ENCODE peak calls at places on chromosomes 6 and 20, in ten cellular contexts. W, U, V, Z, J, Q, B, E, X and R are unnamed samples.

GRCh38 chr20:64037498-64038213 is 1.7 kb downstream of the C20orf204 start:
- DNase-seq in B (no peak), J (no peak), Q (no peak), W (no peak), X (no peak), E (no peak), U (no peak), Z (no peak), V (no peak), R (no peak)

GRCh38 chr6:129578315-129578714 is 131.7 kb downstream of the ARHGAP18 start:
- DNase-seq in J (no peak), X (no peak), V (no peak), W (no peak), Q (no peak), E (no peak), U (no peak), Z (no peak), B (no peak), R (no peak)

GRCh38 chr6:145036848-145037567 is 698.3 kb downstream of the EPM2A start:
- DNase-seq in J (peak), Z (no peak), U (no peak), E (peak), W (no peak), X (no peak), B (peak), V (no peak), Q (no peak), R (no peak)

GRCh38 chr6:119025793-119026192 is 52.7 kb downstream of the FAM184A start:
- DNase-seq in E (no peak), Q (no peak), X (no peak), W (no peak), V (no peak), U (no peak), Z (no peak), J (no peak), B (no peak), R (no peak)

GRCh38 chr6:25754508-25754907 is at the start of gene SLC17A4:
- DNase-seq in Q (no peak), J (no peak), E (no peak), X (no peak), B (no peak), Z (no peak), W (no peak), V (no peak), U (no peak), R (no peak)

GRCh38 chr6:20746805-20747204 is 212.5 kb downstream of the CDKAL1 start:
- DNase-seq in Z (no peak), E (no peak), J (no peak), Q (no peak), B (no peak), U (no peak), V (no peak), X (no peak), W (no peak), R (no peak)

GRCh38 chr6:103079867-103080266 is 1686.4 kb downstream of the GRIK2 start:
- DNase-seq in B (no peak), U (no peak), V (no peak), J (no peak), Z (no peak), X (no peak), Q (no peak), W (no peak), E (no peak), R (no peak)

GRCh38 chr20:23245553-23246128 is 105.0 kb upstream of the NXT1 start:
- DNase-seq in E (peak), Q (peak), V (no peak), X (no peak), U (peak), J (peak), Z (no peak), W (no peak), B (peak), R (no peak)

GRCh38 chr6:107108201-107108890 is 7.0 kb downstream of the BEND3 start:
- DNase-seq in E (no peak), Q (no peak), Z (no peak), B (peak), U (no peak), X (no peak), J (no peak), W (no peak), V (no peak), R (no peak)

GRCh38 chr6:36852481-36853147 is 13.4 kb upstream of the CPNE5 start:
- DNase-seq in B (peak), X (no peak), V (no peak), U (no peak), Q (no peak), W (no peak), E (peak), J (peak), Z (no peak), R (no peak)

GRCh38 chr20:59688999-59689398 is 84.7 kb downstream of the PHACTR3 start:
- DNase-seq in Q (no peak), X (no peak), E (peak), Z (no peak), B (no peak), W (no peak), J (no peak), V (no peak), U (no peak), R (no peak)

GRCh38 chr20:9051508-9051907 is 17.4 kb upstream of the PLCB4 start:
- DNase-seq in X (no peak), U (no peak), Q (peak), J (peak), V (no peak), W (no peak), B (peak), E (no peak), Z (no peak), R (no peak)

GRCh38 chr20:61639200-61639599 is 387.1 kb downstream of the CDH4 start:
- DNase-seq in U (no peak), X (no peak), Z (no peak), J (peak), W (no peak), Q (no peak), B (peak), E (no peak), V (no peak), R (no peak)

GRCh38 chr20:49951160-49951559 is 15.0 kb downstream of the RNF114 start:
- DNase-seq in V (no peak), Z (no peak), E (no peak), B (no peak), W (no peak), Q (no peak), U (no peak), X (no peak), J (peak), R (no peak)

GRCh38 chr20:10792291-10792690 is 118.5 kb upstream of the JAG1 start:
- DNase-seq in J (no peak), U (no peak), Q (no peak), B (no peak), W (no peak), E (no peak), X (no peak), Z (no peak), V (no peak), R (no peak)

GRCh38 chr6:7624781-7625710 is 35.0 kb downstream of the SNRNP48 start:
- DNase-seq in J (no peak), W (no peak), E (no peak), Q (no peak), Z (no peak), X (peak), V (no peak), U (peak), B (no peak), R (no peak)

GRCh38 chr6:82333781-82334180 is 29.8 kb upstream of the TPBG start:
- DNase-seq in W (no peak), J (no peak), V (no peak), E (no peak), B (no peak), Z (no peak), X (no peak), Q (no peak), U (no peak), R (no peak)